ENCODE peak calls at places on chromosomes 4 and X, in four cellular contexts. One of them, this sample, is unnamed.

GRCh38 chr4:143514432-143514831 is 930 bp downstream of the SMARCA5 start:
- DNase-seq in IMR-90: peak; percentile 48
- DNase-seq in right atrium auricular region: no peak
- DNase-seq in heart right ventricle: peak; percentile 37
- DNase-seq in this sample: peak; percentile 50

GRCh38 chr4:154189346-154189745 is 302.3 kb downstream of the DCHS2 start:
- DNase-seq in heart right ventricle: no peak
- DNase-seq in right atrium auricular region: no peak
- DNase-seq in IMR-90: no peak
- DNase-seq in this sample: no peak

GRCh38 chrX:40035726-40036125 is 62.0 kb downstream of the BCOR start:
- DNase-seq in heart right ventricle: no peak
- DNase-seq in right atrium auricular region: no peak
- DNase-seq in IMR-90: no peak
- DNase-seq in this sample: no peak

GRCh38 chr4:76600447-76600846 is 165.4 kb downstream of the SHROOM3 start:
- DNase-seq in IMR-90: no peak
- DNase-seq in right atrium auricular region: no peak
- DNase-seq in heart right ventricle: no peak
- DNase-seq in this sample: no peak

GRCh38 chrX:143945171-143945570 is 61.3 kb downstream of the UBE2NL start:
- DNase-seq in right atrium auricular region: no peak
- DNase-seq in IMR-90: no peak
- DNase-seq in heart right ventricle: no peak
- DNase-seq in this sample: no peak

GRCh38 chrX:37745354-37745753 is 34.5 kb upstream of the CYBB start:
- DNase-seq in heart right ventricle: peak; percentile 59
- DNase-seq in IMR-90: peak; percentile 61
- DNase-seq in right atrium auricular region: peak; percentile 74
- DNase-seq in this sample: peak; percentile 72

GRCh38 chr4:17760602-17761001 is 20.8 kb downstream of the FAM184B start:
- DNase-seq in IMR-90: no peak
- DNase-seq in heart right ventricle: no peak
- DNase-seq in right atrium auricular region: no peak
- DNase-seq in this sample: no peak

GRCh38 chr4:132227349-132228165 is 921.5 kb upstream of the PCDH10 start:
- DNase-seq in IMR-90: peak; percentile 2
- DNase-seq in heart right ventricle: peak; percentile 10
- DNase-seq in right atrium auricular region: no peak
- DNase-seq in this sample: peak; percentile 31

GRCh38 chrX:21735753-21736127 is 22.2 kb downstream of the SMPX start:
- DNase-seq in IMR-90: no peak
- DNase-seq in right atrium auricular region: no peak
- DNase-seq in heart right ventricle: no peak
- DNase-seq in this sample: no peak

DNA sequence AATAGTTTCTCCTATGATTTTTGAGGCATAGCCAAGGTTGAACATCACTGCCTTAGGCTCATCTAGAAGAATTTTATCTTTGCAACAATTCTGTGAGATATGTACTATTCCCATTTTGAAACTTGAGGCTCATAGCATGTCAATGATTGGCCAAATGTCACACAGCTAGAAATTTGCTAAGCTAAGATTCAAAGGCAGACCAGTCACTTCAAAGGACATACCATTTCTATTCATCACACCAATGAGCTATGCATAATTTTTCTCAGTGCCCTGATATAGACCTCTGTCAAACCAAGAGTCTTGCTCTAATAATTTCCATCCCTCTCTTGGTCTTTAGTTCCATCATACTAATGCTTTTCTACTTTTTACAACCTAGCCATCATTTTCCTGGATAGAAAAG is 27.6 kb upstream of the SERTM2 start:
- DNase-seq in right atrium auricular region: no peak
- DNase-seq in heart right ventricle: no peak
- DNase-seq in IMR-90: no peak
- DNase-seq in this sample: no peak
- H3K4me3 ChIP-seq in right atrium auricular region: no peak overlapping the region
- H3K4me3 ChIP-seq in heart right ventricle: no peak overlapping the region
- H3K4me3 ChIP-seq in IMR-90: no peak overlapping the region
- H3K4me3 ChIP-seq in this sample: no peak overlapping the region

GRCh38 chr4:60033826-60034225 is 1166.3 kb upstream of the ADGRL3 start:
- DNase-seq in heart right ventricle: no peak
- DNase-seq in IMR-90: no peak
- DNase-seq in right atrium auricular region: no peak
- DNase-seq in this sample: no peak
- H3K27me3 ChIP-seq in heart right ventricle: no peaks in the 10 kb centered on the region
- H3K27me3 ChIP-seq in IMR-90: no peaks in the 10 kb centered on the region
- H3K27me3 ChIP-seq in right atrium auricular region: no peaks in the 10 kb centered on the region
- H3K27me3 ChIP-seq in this sample: no peaks in the 10 kb centered on the region

DNA sequence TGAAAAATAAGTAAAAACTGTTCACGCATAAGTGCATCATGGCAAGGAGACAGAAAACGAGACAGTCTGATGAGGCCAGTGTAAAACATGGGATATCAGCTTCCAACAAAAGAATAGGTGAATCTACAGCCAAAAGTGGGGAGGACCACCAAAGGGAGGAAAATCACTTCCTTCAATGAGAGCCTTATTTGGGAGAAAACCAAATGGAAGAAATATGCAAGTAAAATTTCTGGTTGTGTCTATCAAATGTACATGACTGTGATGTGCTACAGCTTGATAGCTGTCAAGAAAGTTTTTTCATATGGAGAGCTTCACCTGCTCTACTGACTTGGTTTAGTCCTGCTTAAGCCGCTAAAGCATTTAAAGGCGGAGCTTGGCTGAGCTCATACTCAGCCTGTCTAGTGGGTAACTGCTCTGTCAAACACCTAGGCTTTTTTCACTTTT is 66.2 kb downstream of the MAGEA1 start:
- DNase-seq in right atrium auricular region: no peak
- DNase-seq in IMR-90: no peak
- DNase-seq in heart right ventricle: no peak
- DNase-seq in this sample: no peak
- H3K27ac ChIP-seq in right atrium auricular region: no peak overlapping the region
- H3K27ac ChIP-seq in IMR-90: no peak overlapping the region
- H3K27ac ChIP-seq in heart right ventricle: no peak overlapping the region
- H3K27ac ChIP-seq in this sample: no peak overlapping the region

DNA sequence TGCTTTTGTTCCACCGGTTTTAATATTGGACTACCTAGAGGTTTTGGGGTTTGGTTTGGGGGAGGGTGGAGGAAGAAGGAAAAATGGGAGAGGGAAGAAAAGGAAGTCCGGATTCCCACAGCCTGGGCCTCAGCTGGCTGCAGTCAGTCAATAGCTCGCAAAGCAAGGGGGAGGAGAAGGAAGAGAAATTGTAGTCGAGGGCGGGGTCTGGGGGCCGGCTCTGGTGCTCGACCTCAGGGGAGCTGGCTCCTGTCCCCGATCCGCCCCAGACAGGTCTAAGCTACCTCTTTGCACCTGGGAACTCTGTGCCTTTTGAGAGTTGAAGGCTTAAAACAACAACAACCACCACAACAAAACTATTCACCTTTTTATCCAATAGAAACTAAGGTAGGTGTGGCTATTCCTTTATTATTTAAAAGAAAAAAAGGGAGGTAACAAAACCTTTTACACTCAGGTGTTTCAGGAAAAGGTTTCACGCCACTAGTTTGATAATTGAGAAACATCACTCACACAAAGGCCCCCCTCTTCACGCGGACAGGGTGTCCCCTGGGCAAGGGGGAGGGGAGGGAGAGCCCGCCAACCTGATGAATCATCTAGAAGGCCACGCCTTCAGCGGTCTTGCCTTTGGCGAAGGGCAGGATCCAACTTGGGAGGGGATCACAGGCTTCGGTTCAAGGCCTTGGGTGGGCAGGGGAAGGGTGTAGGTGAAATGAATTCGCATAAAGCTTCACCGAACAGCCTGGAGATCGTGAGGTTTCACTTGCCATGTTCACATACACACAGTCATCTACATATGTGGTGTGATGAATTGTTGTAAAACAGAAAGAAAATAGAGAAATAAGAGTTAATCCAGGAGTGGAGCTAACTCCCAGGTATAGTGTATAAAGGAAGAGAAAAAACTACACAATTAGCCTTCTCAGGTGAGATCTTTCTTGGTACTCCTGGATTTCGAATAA is 1.7 kb upstream of the LNX1 start:
- DNase-seq in right atrium auricular region: peak; percentile 68
- DNase-seq in heart right ventricle: peak; percentile 31
- DNase-seq in IMR-90: no peak
- DNase-seq in this sample: peak; percentile 50
- H3K4me3 ChIP-seq in right atrium auricular region: peak overlapping the region; percentile 8
- H3K4me3 ChIP-seq in heart right ventricle: no peak overlapping the region
- H3K4me3 ChIP-seq in IMR-90: no peak overlapping the region
- H3K4me3 ChIP-seq in this sample: no peak overlapping the region

GRCh38 chr4:13541176-13541604 is 3.1 kb downstream of the NKX3-2 start:
- DNase-seq in IMR-90: no peak
- DNase-seq in heart right ventricle: no peak
- DNase-seq in right atrium auricular region: no peak
- DNase-seq in this sample: no peak
- H3K27me3 ChIP-seq in IMR-90: peaks cover 84% of the 10 kb centered on the region
- H3K27me3 ChIP-seq in heart right ventricle: peaks cover 100% of the 10 kb centered on the region
- H3K27me3 ChIP-seq in right atrium auricular region: peaks cover 85% of the 10 kb centered on the region
- H3K27me3 ChIP-seq in this sample: peaks cover 12% of the 10 kb centered on the region